ENCODE peak calls at places on chromosome 1, in six cellular contexts. U is cardiac muscle cell, E is AG04450, K is dorsolateral prefrontal cortex, A is GM06990, X is left ventricle myocardium inferior. S is an unnamed sample.

GRCh38 chr1:56799605-56800398 is 19.4 kb downstream of the FYB2 start:
- DNase-seq in E (peak; percentile 43), X (no peak), K (no peak), U (no peak), A (no peak), S (no peak)

GRCh38 chr1:153922838-153923652 is at the start of gene GATAD2B:
- DNase-seq in U (peak; percentile 100), E (peak; percentile 100), A (peak; percentile 98), K (peak; percentile 99), X (peak; percentile 100), S (peak; percentile 97)

GRCh38 chr1:213931804-213932203 is 56.0 kb upstream of the PROX1 start:
- DNase-seq in A (no peak), K (no peak), E (no peak), U (peak; percentile 32), X (no peak), S (no peak)

GRCh38 chr1:241950390-241950789 is 7.2 kb upstream of the BECN2 start:
- DNase-seq in U (no peak), E (no peak), K (no peak), X (no peak), A (no peak), S (no peak)

GRCh38 chr1:233364695-233365539 is 37.4 kb downstream of the MAP3K21 start:
- DNase-seq in A (no peak), E (no peak), K (no peak), X (no peak), U (peak; percentile 10), S (no peak)

GRCh38 chr1:155052412-155053400 is 1.6 kb downstream of the ADAM15 start:
- DNase-seq in X (peak; percentile 67), K (no peak), U (no peak), A (no peak), E (no peak), S (no peak)

GRCh38 chr1:175278236-175278635 is 85.7 kb upstream of the KIAA0040 start:
- DNase-seq in A (no peak), K (no peak), E (no peak), X (no peak), U (no peak), S (no peak)

GRCh38 chr1:154730251-154730650 is 122.3 kb upstream of the ADAR start:
- DNase-seq in A (no peak), X (no peak), U (no peak), E (no peak), K (no peak), S (no peak)

GRCh38 chr1:161351482-161351881 is 16.2 kb downstream of the CFAP126 start:
- DNase-seq in U (no peak), A (no peak), K (no peak), E (no peak), X (no peak), S (no peak)

GRCh38 chr1:203287109-203287893 is 18.0 kb upstream of the BTG2 start:
- DNase-seq in E (no peak), A (peak; percentile 94), X (peak; percentile 55), U (peak; percentile 59), K (no peak), S (no peak)

GRCh38 chr1:183995322-183996035 is 42.0 kb downstream of the COLGALT2 start:
- DNase-seq in K (no peak), U (no peak), E (no peak), A (no peak), X (peak; percentile 50), S (no peak)

GRCh38 chr1:218209351-218209861 is 75.7 kb upstream of the RRP15 start:
- DNase-seq in A (no peak), X (no peak), E (peak; percentile 53), U (no peak), K (no peak), S (no peak)

GRCh38 chr1:100924991-100925390 is 29.1 kb downstream of the SLC30A7 start:
- DNase-seq in A (no peak), X (no peak), K (no peak), U (no peak), E (no peak), S (no peak)

GRCh38 chr1:100927276-100927675 is 31.4 kb downstream of the SLC30A7 start:
- DNase-seq in X (no peak), K (no peak), A (no peak), E (no peak), U (no peak), S (no peak)

GRCh38 chr1:100926240-100926639 is 30.4 kb downstream of the SLC30A7 start:
- DNase-seq in A (no peak), E (no peak), U (no peak), K (no peak), X (no peak), S (no peak)

GRCh38 chr1:100921110-100921706 is 25.3 kb downstream of the SLC30A7 start:
- DNase-seq in X (no peak), A (peak; percentile 12), E (peak; percentile 21), U (peak; percentile 73), K (no peak), S (no peak)

GRCh38 chr1:100924212-100924611 is 28.3 kb downstream of the SLC30A7 start:
- DNase-seq in K (no peak), X (no peak), E (no peak), U (no peak), A (no peak), S (no peak)
- TF ChIP-seq CTCF in K (no peak), X (no peak), E (no peak), U (no peak), A (no peak), S (no peak)

DNA sequence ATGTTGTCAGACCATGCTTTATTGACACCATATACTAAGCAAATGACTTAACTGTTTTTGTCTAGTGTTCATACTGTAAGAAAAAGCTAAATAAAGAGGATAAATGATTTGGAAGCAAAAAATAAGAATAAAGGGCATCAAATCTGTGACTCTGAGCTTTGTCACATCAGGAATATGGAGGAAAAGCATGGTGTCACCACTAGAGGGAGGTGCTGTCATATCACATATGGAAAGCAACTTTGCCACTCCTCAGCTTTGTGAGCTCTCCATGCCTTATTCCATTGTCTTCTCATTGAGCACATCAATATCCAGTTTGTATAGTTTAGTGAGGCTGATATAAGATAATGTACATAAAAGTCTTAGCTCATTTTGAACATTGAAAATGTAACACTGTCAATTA is 20.8 kb upstream of the GBP1 start:
- DNase-seq in X (no peak), A (no peak), U (peak; percentile 62), E (no peak), K (no peak), S (no peak)
- TF ChIP-seq CTCF in X (peak; percentile 71), A (peak; percentile 52), U (peak; percentile 58), E (peak; percentile 75), K (no peak), S (no peak)

GRCh38 chr1:228226141-228226874 is 18.5 kb downstream of the OBSCN start:
- DNase-seq in K (no peak), E (no peak), A (no peak), U (no peak), X (no peak), S (no peak)

GRCh38 chr1:228228601-228229074 is 20.8 kb downstream of the OBSCN start:
- DNase-seq in E (peak; percentile 48), A (no peak), U (no peak), K (no peak), X (no peak), S (no peak)

GRCh38 chr1:228225740-228226139 is 17.9 kb downstream of the OBSCN start:
- DNase-seq in X (no peak), U (no peak), A (no peak), K (no peak), E (no peak), S (no peak)

GRCh38 chr1:228225165-228225710 is 17.4 kb downstream of the OBSCN start:
- DNase-seq in U (no peak), A (no peak), K (no peak), E (no peak), X (no peak), S (no peak)

GRCh38 chr1:228226956-228227791 is 19.3 kb downstream of the OBSCN start:
- DNase-seq in K (no peak), A (no peak), E (no peak), X (no peak), U (no peak), S (no peak)
- TF ChIP-seq CTCF in K (no peak), A (peak; percentile 41), E (peak; percentile 42), X (no peak), U (peak; percentile 47), S (peak; percentile 41)

GRCh38 chr1:14784790-14785773 is 186.6 kb downstream of the KAZN start:
- DNase-seq in X (no peak), E (no peak), U (no peak), K (no peak), A (no peak), S (no peak)

GRCh38 chr1:14781811-14782210 is 183.3 kb downstream of the KAZN start:
- DNase-seq in K (no peak), A (no peak), U (no peak), X (no peak), E (no peak), S (no peak)

GRCh38 chr1:14780271-14780670 is 181.8 kb downstream of the KAZN start:
- DNase-seq in K (no peak), U (no peak), X (no peak), A (no peak), E (no peak), S (no peak)

GRCh38 chr1:14783592-14783886 is 185.1 kb downstream of the KAZN start:
- DNase-seq in E (no peak), X (no peak), U (no peak), A (no peak), K (no peak), S (no peak)

DNA sequence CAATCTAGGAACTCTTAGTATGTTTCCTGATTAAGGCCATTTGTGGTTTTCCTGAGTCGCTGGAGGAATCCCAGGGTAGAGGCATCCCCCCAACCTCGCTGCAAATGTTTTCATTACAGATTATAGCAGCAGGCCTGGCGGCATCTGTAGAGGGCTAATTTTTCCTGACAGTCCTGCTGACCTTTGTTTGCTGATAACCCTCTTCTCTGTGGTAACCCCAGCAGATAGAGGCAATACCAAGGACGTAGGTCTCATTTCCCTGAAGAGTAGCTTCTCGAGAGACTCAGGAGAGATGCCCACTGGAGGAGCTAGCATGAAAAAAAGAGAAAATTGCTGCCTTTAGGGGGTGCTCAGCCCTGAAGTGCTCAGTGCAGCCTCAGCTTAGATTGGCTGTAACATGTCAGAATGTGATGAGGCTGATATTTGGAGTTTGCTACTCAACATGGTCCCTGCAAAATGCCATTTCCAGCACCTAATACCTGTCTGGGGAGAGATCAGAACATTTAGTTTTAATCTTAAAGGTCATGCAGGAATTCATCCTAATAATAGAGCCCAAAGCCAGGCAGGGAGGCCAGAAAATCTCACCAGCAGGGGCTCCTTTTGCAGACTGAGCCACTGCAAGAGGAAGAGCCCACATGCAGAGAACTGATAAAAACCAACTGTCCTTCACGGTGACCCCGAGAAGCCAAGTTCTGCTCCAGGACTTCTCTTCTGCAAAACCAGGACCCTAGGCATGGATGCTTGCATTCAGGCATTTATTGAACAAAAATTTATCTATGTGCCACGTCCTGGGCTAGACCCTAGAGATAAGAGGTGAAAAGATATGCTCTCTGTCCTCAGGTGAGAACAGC is 184.5 kb downstream of the KAZN start:
- DNase-seq in U (peak; percentile 51), E (no peak), A (no peak), K (no peak), X (no peak), S (no peak)
- TF ChIP-seq CTCF in U (peak; percentile 20), E (peak; percentile 20), A (peak; percentile 7), K (no peak), X (no peak), S (peak; percentile 26)

GRCh38 chr1:20733361-20733975 is 965 bp upstream of the SH2D5 start:
- DNase-seq in U (no peak), K (no peak), X (no peak), E (no peak), A (no peak), S (no peak)
- TF ChIP-seq CTCF in U (no peak), K (no peak), X (no peak), E (no peak), A (no peak), S (no peak)